ENCODE peak calls at places on chromosomes 11 and 22, in seven cellular contexts. One of them, this sample, is unnamed.

GRCh38 chr11:27914080-27914479 is 193.9 kb downstream of the KIF18A start:
- DNase-seq in GM13977: no peak
- DNase-seq in Calu3: no peak
- DNase-seq in fibroblast of mammary gland: peak
- DNase-seq in PC-3: peak
- DNase-seq in OCI-LY7: no peak
- DNase-seq in osteocyte: no peak
- DNase-seq in this sample: no peak

GRCh38 chr11:44443836-44444769 is 121.4 kb upstream of the CD82 start:
- DNase-seq in GM13977: no peak
- DNase-seq in OCI-LY7: no peak
- DNase-seq in fibroblast of mammary gland: no peak
- DNase-seq in PC-3: no peak
- DNase-seq in osteocyte: no peak
- DNase-seq in Calu3: no peak
- DNase-seq in this sample: no peak

GRCh38 chr11:68524213-68524612 is 63.7 kb downstream of the PPP6R3 start:
- DNase-seq in Calu3: no peak
- DNase-seq in PC-3: no peak
- DNase-seq in GM13977: no peak
- DNase-seq in osteocyte: no peak
- DNase-seq in fibroblast of mammary gland: no peak
- DNase-seq in OCI-LY7: no peak
- DNase-seq in this sample: no peak

GRCh38 chr22:50696799-50697561 is 24.4 kb downstream of the SHANK3 start:
- DNase-seq in OCI-LY7: no peak
- DNase-seq in Calu3: peak
- DNase-seq in PC-3: peak
- DNase-seq in fibroblast of mammary gland: no peak
- DNase-seq in osteocyte: no peak
- DNase-seq in GM13977: no peak
- DNase-seq in this sample: no peak

GRCh38 chr11:59365621-59366020 is 6.9 kb downstream of the OR5AN1 start:
- DNase-seq in OCI-LY7: no peak
- DNase-seq in GM13977: no peak
- DNase-seq in fibroblast of mammary gland: no peak
- DNase-seq in PC-3: no peak
- DNase-seq in osteocyte: no peak
- DNase-seq in Calu3: no peak
- DNase-seq in this sample: no peak

GRCh38 chr11:62961017-62961416 is 23.8 kb downstream of the SLC22A6 start:
- DNase-seq in PC-3: no peak
- DNase-seq in GM13977: no peak
- DNase-seq in fibroblast of mammary gland: no peak
- DNase-seq in osteocyte: peak
- DNase-seq in OCI-LY7: no peak
- DNase-seq in Calu3: no peak
- DNase-seq in this sample: no peak

GRCh38 chr22:32660292-32660691 is 141.2 kb upstream of the TIMP3 start:
- DNase-seq in PC-3: peak
- DNase-seq in GM13977: peak
- DNase-seq in Calu3: peak
- DNase-seq in fibroblast of mammary gland: peak
- DNase-seq in OCI-LY7: peak
- DNase-seq in osteocyte: no peak
- DNase-seq in this sample: peak

GRCh38 chr11:34773826-34774225 is 142.4 kb downstream of the APIP start:
- DNase-seq in OCI-LY7: no peak
- DNase-seq in fibroblast of mammary gland: peak
- DNase-seq in GM13977: no peak
- DNase-seq in PC-3: peak
- DNase-seq in Calu3: no peak
- DNase-seq in osteocyte: no peak
- DNase-seq in this sample: no peak

GRCh38 chr11:57641426-57641825 is 8.3 kb downstream of the YPEL4 start:
- DNase-seq in fibroblast of mammary gland: peak
- DNase-seq in OCI-LY7: peak
- DNase-seq in osteocyte: no peak
- DNase-seq in GM13977: peak
- DNase-seq in Calu3: peak
- DNase-seq in PC-3: peak
- DNase-seq in this sample: peak

GRCh38 chr22:11627798-11628650 is 3900.0 kb upstream of the OR11H1 start:
- DNase-seq in osteocyte: peak
- DNase-seq in OCI-LY7: no peak
- DNase-seq in Calu3: no peak
- DNase-seq in PC-3: no peak
- DNase-seq in fibroblast of mammary gland: no peak
- DNase-seq in GM13977: peak
- DNase-seq in this sample: no peak

GRCh38 chr11:36493332-36493731 is 16.7 kb downstream of the TRAF6 start:
- DNase-seq in PC-3: no peak
- DNase-seq in fibroblast of mammary gland: no peak
- DNase-seq in osteocyte: no peak
- DNase-seq in Calu3: no peak
- DNase-seq in GM13977: no peak
- DNase-seq in OCI-LY7: no peak
- DNase-seq in this sample: no peak
- TF ChIP-seq CTCF in PC-3: no peak
- TF ChIP-seq CTCF in fibroblast of mammary gland: no peak
- TF ChIP-seq CTCF in osteocyte: no peak
- TF ChIP-seq CTCF in Calu3: no peak
- TF ChIP-seq CTCF in GM13977: no peak
- TF ChIP-seq CTCF in OCI-LY7: no peak
- TF ChIP-seq CTCF in this sample: no peak

DNA sequence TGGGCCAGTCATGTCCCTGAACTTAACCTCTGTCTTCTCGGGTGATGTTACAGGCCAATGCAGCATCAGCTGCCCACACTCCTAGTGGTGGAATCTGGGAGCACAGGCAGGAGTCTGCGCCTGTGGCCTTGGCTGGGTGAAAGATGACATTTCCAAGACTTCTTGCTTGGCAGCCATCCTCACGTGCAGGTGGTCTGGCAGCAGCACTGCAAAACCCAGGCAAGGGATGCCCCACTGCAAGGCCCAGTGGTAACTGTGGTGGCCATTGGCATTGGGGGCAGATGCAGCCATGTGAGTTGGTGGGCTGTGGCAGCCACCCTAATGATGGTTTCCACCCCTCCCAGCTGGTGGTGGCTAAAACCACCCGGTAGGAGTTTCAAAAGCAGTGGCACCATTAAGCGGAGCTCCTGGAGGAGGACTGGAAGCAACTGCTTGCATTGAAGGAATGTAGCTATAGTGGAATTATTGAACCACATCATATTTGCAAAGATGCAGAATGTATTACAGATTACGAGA is 120.5 kb upstream of the TOP3B start:
- DNase-seq in osteocyte: peak
- DNase-seq in GM13977: no peak
- DNase-seq in fibroblast of mammary gland: peak
- DNase-seq in OCI-LY7: peak
- DNase-seq in PC-3: peak
- DNase-seq in Calu3: no peak
- DNase-seq in this sample: no peak
- TF ChIP-seq CTCF in osteocyte: peak
- TF ChIP-seq CTCF in GM13977: peak
- TF ChIP-seq CTCF in fibroblast of mammary gland: peak
- TF ChIP-seq CTCF in OCI-LY7: peak
- TF ChIP-seq CTCF in PC-3: peak
- TF ChIP-seq CTCF in Calu3: peak
- TF ChIP-seq CTCF in this sample: peak

GRCh38 chr11:12122083-12122482 is 11.7 kb downstream of the MICAL2 start:
- DNase-seq in PC-3: peak
- DNase-seq in GM13977: no peak
- DNase-seq in fibroblast of mammary gland: no peak
- DNase-seq in osteocyte: no peak
- DNase-seq in Calu3: peak
- DNase-seq in OCI-LY7: no peak
- DNase-seq in this sample: no peak
- TF ChIP-seq CTCF in PC-3: peak
- TF ChIP-seq CTCF in GM13977: peak
- TF ChIP-seq CTCF in fibroblast of mammary gland: peak
- TF ChIP-seq CTCF in osteocyte: peak
- TF ChIP-seq CTCF in Calu3: peak
- TF ChIP-seq CTCF in OCI-LY7: peak
- TF ChIP-seq CTCF in this sample: peak

GRCh38 chr11:60740573-60740972 is 16.1 kb downstream of the MS4A18 start:
- DNase-seq in Calu3: no peak
- DNase-seq in fibroblast of mammary gland: no peak
- DNase-seq in PC-3: peak
- DNase-seq in OCI-LY7: no peak
- DNase-seq in osteocyte: no peak
- DNase-seq in GM13977: no peak
- DNase-seq in this sample: no peak
- TF ChIP-seq CTCF in Calu3: no peak
- TF ChIP-seq CTCF in fibroblast of mammary gland: no peak
- TF ChIP-seq CTCF in PC-3: no peak
- TF ChIP-seq CTCF in OCI-LY7: no peak
- TF ChIP-seq CTCF in osteocyte: no peak
- TF ChIP-seq CTCF in GM13977: no peak
- TF ChIP-seq CTCF in this sample: no peak

GRCh38 chr22:24106385-24107381 is 74.6 kb upstream of the SUSD2 start:
- DNase-seq in fibroblast of mammary gland: peak
- DNase-seq in GM13977: peak
- DNase-seq in OCI-LY7: peak
- DNase-seq in osteocyte: no peak
- DNase-seq in Calu3: no peak
- DNase-seq in PC-3: no peak
- DNase-seq in this sample: peak
- TF ChIP-seq CTCF in fibroblast of mammary gland: peak
- TF ChIP-seq CTCF in GM13977: peak
- TF ChIP-seq CTCF in OCI-LY7: peak
- TF ChIP-seq CTCF in osteocyte: peak
- TF ChIP-seq CTCF in Calu3: no peak
- TF ChIP-seq CTCF in PC-3: peak
- TF ChIP-seq CTCF in this sample: peak

DNA sequence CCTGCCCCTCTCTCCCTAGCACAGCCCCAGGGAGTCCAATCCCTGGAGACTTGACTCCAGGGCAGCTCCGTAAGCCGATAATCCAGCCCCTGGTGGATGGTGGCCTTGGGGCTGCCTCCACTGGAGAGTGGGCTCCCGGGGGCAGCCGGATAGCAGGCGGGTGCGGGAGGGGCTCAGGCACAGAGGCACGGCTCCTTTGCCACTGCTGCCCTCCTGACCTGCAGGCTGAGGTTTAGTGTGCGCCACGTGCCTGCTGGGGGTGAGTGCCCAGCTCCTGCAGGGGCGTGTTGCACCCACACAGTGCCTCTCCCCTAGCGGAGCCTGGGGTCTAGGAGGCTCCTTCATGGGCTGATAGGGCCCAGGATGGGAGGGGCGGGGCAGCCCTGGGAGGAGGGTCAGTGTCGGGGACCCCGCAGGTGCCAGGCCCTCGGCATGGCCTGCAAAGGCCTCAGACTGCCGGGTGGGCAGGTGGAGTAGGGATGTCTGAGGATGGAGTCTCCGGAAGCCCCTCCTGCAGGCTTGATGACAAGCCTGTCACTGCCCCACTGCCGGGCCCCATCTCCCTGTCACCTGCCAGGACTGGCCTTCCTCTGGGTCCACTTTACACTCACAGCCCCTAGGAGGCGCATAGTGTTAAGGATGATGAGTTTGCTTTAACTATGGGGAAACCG is 5.6 kb downstream of the DUSP8 start:
- DNase-seq in PC-3: no peak
- DNase-seq in Calu3: no peak
- DNase-seq in fibroblast of mammary gland: no peak
- DNase-seq in OCI-LY7: no peak
- DNase-seq in osteocyte: no peak
- DNase-seq in GM13977: no peak
- DNase-seq in this sample: no peak
- TF ChIP-seq CTCF in PC-3: peak
- TF ChIP-seq CTCF in Calu3: no peak
- TF ChIP-seq CTCF in fibroblast of mammary gland: no peak
- TF ChIP-seq CTCF in OCI-LY7: no peak
- TF ChIP-seq CTCF in osteocyte: no peak
- TF ChIP-seq CTCF in GM13977: peak
- TF ChIP-seq CTCF in this sample: peak

This sample was measured in MM.1S.